ENCODE peak calls at places on chromosomes 6 and 20, in five cellular contexts. H, P, F, Z and B are unnamed samples.

GRCh38 chr6:42333622-42334021 is 116.0 kb upstream of the MRPS10 start:
- DNase-seq in H (no peak), P (no peak), F (no peak), Z (no peak), B (no peak)

GRCh38 chr6:3306848-3307247 is 48.1 kb downstream of the PSMG4 start:
- DNase-seq in H (no peak), P (no peak), F (no peak), Z (no peak), B (no peak)

GRCh38 chr20:3328501-3328900 is 79.0 kb downstream of the DNAAF9 start:
- DNase-seq in H (no peak), P (no peak), F (no peak), Z (no peak), B (no peak)

GRCh38 chr20:41150664-41151063 is 13.3 kb downstream of the PLCG1 start:
- DNase-seq in H (no peak), P (no peak), F (no peak), Z (no peak), B (no peak)

GRCh38 chr6:105209950-105210706 is 30.3 kb upstream of the POPDC3 start:
- DNase-seq in H (peak; percentile 4), P (peak; percentile 85), F (peak; percentile 48), Z (peak; percentile 83), B (peak; percentile 7)

GRCh38 chr6:148739822-148740128 is 7.1 kb upstream of the UST start:
- DNase-seq in H (no peak), P (no peak), F (no peak), Z (no peak), B (no peak)

GRCh38 chr6:161544801-161545490 is 271.1 kb upstream of the AGPAT4 start:
- DNase-seq in H (no peak), P (no peak), F (no peak), Z (peak; percentile 75), B (no peak)

GRCh38 chr20:45336530-45337366 is 11.5 kb downstream of the SDC4 start:
- DNase-seq in H (peak; percentile 32), P (peak; percentile 71), F (peak; percentile 94), Z (peak; percentile 84), B (peak; percentile 89)

GRCh38 chr6:155347800-155348199 is 33.5 kb upstream of the TFB1M start:
- DNase-seq in H (no peak), P (no peak), F (no peak), Z (no peak), B (no peak)

GRCh38 chr6:40163924-40164323 is 229.7 kb upstream of the MOCS1 start:
- DNase-seq in H (no peak), P (no peak), F (no peak), Z (no peak), B (no peak)

GRCh38 chr6:151004415-151005024 is 139.0 kb downstream of the MTHFD1L start:
- DNase-seq in H (no peak), P (peak; percentile 98), F (no peak), Z (peak; percentile 93), B (peak; percentile 5)

GRCh38 chr6:144278659-144279314 is 6.3 kb upstream of the UTRN start:
- DNase-seq in H (no peak), P (no peak), F (peak; percentile 47), Z (no peak), B (peak; percentile 65)

GRCh38 chr6:134614606-134615485 is 296.9 kb upstream of the SGK1 start:
- DNase-seq in H (no peak), P (no peak), F (no peak), Z (no peak), B (no peak)

GRCh38 chr6:79469381-79470246 is 67.6 kb downstream of the LCA5 start:
- DNase-seq in H (no peak), P (peak; percentile 14), F (no peak), Z (no peak), B (no peak)

GRCh38 chr20:17809714-17810631 is 110.2 kb downstream of the BANF2 start:
- DNase-seq in H (no peak), P (peak; percentile 71), F (no peak), Z (no peak), B (no peak)

GRCh38 chr6:131868836-131869235 is 61.0 kb downstream of the ENPP1 start:
- DNase-seq in H (no peak), P (no peak), F (no peak), Z (peak; percentile 40), B (no peak)

GRCh38 chr20:16806886-16807285 is 58.7 kb downstream of the OTOR start:
- DNase-seq in H (no peak), P (peak; percentile 22), F (no peak), Z (no peak), B (no peak)

GRCh38 chr6:169454204-169454871 is 200.7 kb upstream of the THBS2 start:
- DNase-seq in H (no peak), P (peak; percentile 57), F (no peak), Z (peak; percentile 57), B (no peak)

GRCh38 chr20:56443654-56444540 is 24.5 kb upstream of the RTF2 start:
- DNase-seq in H (no peak), P (peak; percentile 78), F (no peak), Z (no peak), B (peak; percentile 31)

GRCh38 chr6:169976301-169977081 is 225.1 kb downstream of the ERMARD start:
- DNase-seq in H (no peak), P (no peak), F (no peak), Z (no peak), B (no peak)

GRCh38 chr6:21587925-21588811 is 5.4 kb upstream of the SOX4 start:
- DNase-seq in H (peak; percentile 41), P (peak; percentile 57), F (peak; percentile 76), Z (peak; percentile 64), B (peak; percentile 59)

GRCh38 chr6:137399949-137400443 is 94.2 kb downstream of the OLIG3 start:
- DNase-seq in H (no peak), P (no peak), F (no peak), Z (no peak), B (no peak)

GRCh38 chr6:121748850-121749249 is 313.4 kb downstream of the GJA1 start:
- DNase-seq in H (no peak), P (no peak), F (no peak), Z (no peak), B (no peak)

GRCh38 chr6:43405354-43405753 is 22.0 kb upstream of the ABCC10 start:
- DNase-seq in H (no peak), P (peak; percentile 6), F (no peak), Z (no peak), B (no peak)

GRCh38 chr6:140744648-140745320 is 1370.3 kb upstream of the CITED2 start:
- DNase-seq in H (no peak), P (peak; percentile 79), F (peak; percentile 20), Z (peak; percentile 76), B (peak; percentile 41)

GRCh38 chr6:71533939-71534379 is 245.3 kb downstream of the OGFRL1 start:
- DNase-seq in H (peak; percentile 15), P (peak; percentile 64), F (no peak), Z (peak; percentile 30), B (no peak)